ENCODE peak calls at places on chromosomes 7 and 10, in four cellular contexts. M is A549, H is HepG2, L is K562. F is an unnamed sample.

GRCh38 chr10:70602665-70603438 is at the start of gene PRF1:
- DNase-seq in M (no peak), H (peak; percentile 12), L (peak; percentile 60), F (no peak)

GRCh38 chr7:130486114-130486962 is 5.5 kb upstream of the MEST start:
- DNase-seq in M (peak; percentile 95), H (peak; percentile 78), L (peak; percentile 38), F (no peak)

GRCh38 chr10:24790599-24790998 is 66.9 kb upstream of the ARHGAP21 start:
- DNase-seq in M (no peak), H (no peak), L (no peak), F (no peak)

GRCh38 chr7:17206354-17206905 is 92.0 kb upstream of the AHR start:
- DNase-seq in M (peak; percentile 95), H (peak; percentile 98), L (no peak), F (no peak)

GRCh38 chr7:117171106-117171505 is 151.8 kb downstream of the WNT2 start:
- DNase-seq in M (peak; percentile 13), H (peak; percentile 2), L (no peak), F (no peak)

GRCh38 chr7:150986099-150986512 is 4.7 kb upstream of the NOS3 start:
- DNase-seq in M (peak; percentile 64), H (no peak), L (peak; percentile 63), F (no peak)

GRCh38 chr10:44309939-44310761 is 74.7 kb downstream of the CXCL12 start:
- DNase-seq in M (no peak), H (no peak), L (no peak), F (no peak)

GRCh38 chr7:2209146-2209960 is 23.4 kb downstream of the MAD1L1 start:
- DNase-seq in M (peak; percentile 52), H (peak; percentile 30), L (peak; percentile 64), F (peak; percentile 32)

GRCh38 chr7:21544303-21544656 is 1.4 kb downstream of the DNAH11 start:
- DNase-seq in M (no peak), H (no peak), L (no peak), F (no peak)

GRCh38 chr10:79357180-79357579 is 9.9 kb downstream of the PPIF start:
- DNase-seq in M (no peak), H (no peak), L (no peak), F (no peak)

GRCh38 chr7:55127622-55128081 is 108.8 kb downstream of the EGFR start:
- DNase-seq in M (no peak), H (no peak), L (no peak), F (no peak)

GRCh38 chr7:80830584-80831319 is 88.1 kb downstream of the SEMA3C start:
- DNase-seq in M (peak; percentile 51), H (no peak), L (no peak), F (no peak)

GRCh38 chr10:20535846-20536245 is 361.3 kb downstream of the NEBL start:
- DNase-seq in M (no peak), H (no peak), L (no peak), F (no peak)

GRCh38 chr7:151550601-151551286 is 31.0 kb upstream of the RHEB start:
- DNase-seq in M (peak; percentile 77), H (peak; percentile 23), L (no peak), F (no peak)

GRCh38 chr7:92875719-92876118 is 39.3 kb upstream of the CDK6 start:
- DNase-seq in M (no peak), H (no peak), L (no peak), F (no peak)

GRCh38 chr7:4889682-4890081 is 6.2 kb upstream of the RADIL start:
- DNase-seq in M (no peak), H (no peak), L (no peak), F (no peak)

GRCh38 chr7:155360495-155361362 is 63.1 kb downstream of the INSIG1 start:
- DNase-seq in M (no peak), H (no peak), L (no peak), F (no peak)

GRCh38 chr7:33093266-33093665 is 15.9 kb downstream of the RP9 start:
- DNase-seq in M (no peak), H (no peak), L (no peak), F (no peak)

GRCh38 chr7:46444266-46444665 is 523.2 kb upstream of the IGFBP3 start:
- DNase-seq in M (peak; percentile 23), H (no peak), L (no peak), F (no peak)

GRCh38 chr7:31553636-31554035 is 39.7 kb downstream of the ITPRID1 start:
- DNase-seq in M (no peak), H (no peak), L (no peak), F (no peak)

GRCh38 chr10:59582779-59583178 is 126.9 kb downstream of the SLC16A9 start:
- DNase-seq in M (no peak), H (no peak), L (no peak), F (no peak)
- TF ChIP-seq EP300 in M (no peak), H (no peak), L (no peak), F (no peak)

GRCh38 chr10:5528989-5529701 is 4.4 kb downstream of the CALML3 start:
- DNase-seq in M (no peak), H (no peak), L (no peak), F (no peak)
- TF ChIP-seq POLR2AphosphoS2 in M (no peak), H (no peak), L (no peak), F (no peak)

GRCh38 chr10:22435650-22436049 is 90.4 kb downstream of the SPAG6 start:
- DNase-seq in M (no peak), H (no peak), L (no peak), F (no peak)

GRCh38 chr10:22437620-22438588 is 92.6 kb downstream of the SPAG6 start:
- DNase-seq in M (no peak), H (peak; percentile 62), L (no peak), F (no peak)

GRCh38 chr10:22436526-22436892 is 91.2 kb downstream of the SPAG6 start:
- DNase-seq in M (no peak), H (no peak), L (no peak), F (no peak)

GRCh38 chr10:22438714-22439113 is 93.4 kb downstream of the SPAG6 start:
- DNase-seq in M (no peak), H (no peak), L (no peak), F (no peak)

DNA sequence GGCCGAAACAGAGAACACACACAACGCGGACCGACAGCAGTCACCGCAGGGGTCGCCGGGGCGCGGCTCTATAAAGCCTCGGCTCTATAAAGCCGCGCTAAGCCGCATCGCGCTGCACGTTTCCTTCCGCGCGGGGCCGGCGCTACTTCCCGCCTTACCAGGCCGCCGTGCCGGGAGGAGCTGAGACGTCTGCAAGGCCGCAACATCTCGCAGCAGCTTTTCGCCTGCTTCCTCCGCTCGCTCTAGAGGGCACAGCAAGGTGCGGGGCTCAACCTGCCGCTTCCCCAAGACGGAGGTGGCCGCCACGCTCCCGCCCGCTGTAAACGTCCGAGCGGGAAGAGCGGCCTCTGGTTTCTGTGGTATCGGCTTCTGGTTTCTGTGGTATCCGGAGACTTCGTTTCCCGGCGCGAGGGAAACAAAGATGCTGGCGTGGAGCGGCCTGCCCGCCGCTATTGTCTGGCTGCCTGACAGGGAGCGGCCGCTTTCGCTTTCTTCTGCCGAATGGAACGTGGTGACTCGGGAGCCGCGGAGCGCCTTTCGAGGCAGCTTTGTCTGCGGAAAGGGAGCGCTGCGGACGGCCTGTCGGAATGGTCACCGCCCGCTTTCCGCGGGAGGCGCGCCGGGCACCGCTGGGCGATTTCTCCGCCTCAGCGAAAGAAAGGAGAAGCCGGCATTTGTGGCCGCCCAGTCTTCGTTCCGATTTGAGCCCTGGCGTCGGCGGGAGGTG is 91.8 kb downstream of the SPAG6 start:
- DNase-seq in M (peak; percentile 78), H (peak; percentile 10), L (no peak), F (peak; percentile 36)
- TF ChIP-seq EP300 in M (no peak), H (no peak), L (no peak), F (no peak)

GRCh38 chr7:159027091-159027802 is 117.4 kb downstream of the VIPR2 start:
- DNase-seq in M (peak; percentile 24), H (no peak), L (no peak), F (no peak)
- TF ChIP-seq POLR2AphosphoS2 in M (no peak), H (no peak), L (no peak), F (no peak)

DNA sequence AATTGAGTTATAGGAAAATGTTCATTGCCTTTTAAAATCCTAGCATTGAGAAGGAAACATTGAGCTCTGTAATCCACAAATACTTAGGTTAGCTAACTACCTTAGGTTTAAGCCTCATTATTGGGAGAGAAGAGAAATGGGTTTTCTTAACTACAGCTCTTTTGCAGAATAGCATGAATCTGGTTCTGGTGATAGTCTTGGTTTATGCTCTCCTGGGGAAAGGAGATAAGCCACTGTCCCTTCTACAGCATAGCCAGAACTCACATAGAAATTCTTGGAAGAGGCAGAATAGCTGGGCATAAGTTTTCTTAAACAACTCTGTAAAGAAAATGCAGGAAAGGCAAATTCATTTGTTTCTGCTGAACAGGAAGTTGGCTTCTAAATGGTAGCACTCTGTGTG is 378.6 kb upstream of the CHRM2 start:
- DNase-seq in M (no peak), H (no peak), L (peak; percentile 25), F (no peak)
- TF ChIP-seq EP300 in M (no peak), H (no peak), L (peak; percentile 80), F (no peak)

GRCh38 chr7:118626739-118627138 is 402.2 kb downstream of the ANKRD7 start:
- DNase-seq in M (no peak), H (no peak), L (no peak), F (no peak)
- TF ChIP-seq POLR2AphosphoS2 in M (no peak), H (no peak), L (no peak), F (no peak)